ENCODE peak calls at places on chromosome 11, in eight cellular contexts. Z, Q, V, F, J, I, T and R are unnamed samples.

GRCh38 chr11:111253131-111253530 is 7.6 kb downstream of the POU2AF2 start:
- DNase-seq in Z (no peak), T (no peak), I (no peak), V (no peak), J (no peak), F (no peak), Q (no peak), R (no peak)

GRCh38 chr11:128341280-128341679 is 246.1 kb downstream of the ETS1 start:
- DNase-seq in Q (no peak), Z (no peak), I (no peak), J (peak; percentile 49), T (no peak), V (no peak), F (no peak), R (no peak)

GRCh38 chr11:75386912-75387311 is 12.4 kb upstream of the RPS3 start:
- DNase-seq in V (no peak), Z (no peak), F (no peak), I (no peak), J (no peak), T (no peak), Q (no peak), R (no peak)

GRCh38 chr11:452916-453527 is 2.9 kb downstream of the PTDSS2 start:
- DNase-seq in V (no peak), I (no peak), Z (no peak), Q (no peak), F (no peak), J (no peak), T (no peak), R (no peak)

GRCh38 chr11:35047179-35047578 is 91.8 kb upstream of the CD44 start:
- DNase-seq in Z (no peak), J (peak; percentile 27), Q (no peak), V (no peak), F (peak; percentile 38), I (no peak), T (no peak), R (no peak)

GRCh38 chr11:94694309-94695060 is 73.7 kb upstream of the AMOTL1 start:
- DNase-seq in J (no peak), I (no peak), F (no peak), T (no peak), Q (no peak), V (no peak), Z (no peak), R (no peak)

GRCh38 chr11:128039140-128040021 is 548.0 kb downstream of the ETS1 start:
- DNase-seq in I (no peak), T (peak; percentile 95), J (peak; percentile 64), F (no peak), V (no peak), Q (peak; percentile 64), Z (no peak), R (no peak)

GRCh38 chr11:10725114-10725906 is 25.7 kb upstream of the CTR9 start:
- DNase-seq in T (peak; percentile 61), J (no peak), Z (no peak), Q (no peak), I (no peak), F (no peak), V (no peak), R (no peak)

GRCh38 chr11:35419713-35420333 is 465 bp upstream of the SLC1A2 start:
- DNase-seq in Q (no peak), J (no peak), T (no peak), I (no peak), Z (peak; percentile 15), F (no peak), V (no peak), R (no peak)

GRCh38 chr11:118042791-118043190 is 34.1 kb upstream of the TMPRSS4 start:
- DNase-seq in Z (no peak), T (no peak), J (no peak), F (no peak), V (no peak), I (no peak), Q (no peak), R (no peak)

GRCh38 chr11:55895216-55895615 is 12.1 kb downstream of the TRIM51 start:
- DNase-seq in F (no peak), J (no peak), V (no peak), T (no peak), Z (peak; percentile 15), Q (no peak), I (no peak), R (no peak)

GRCh38 chr11:128777369-128778011 is 83.6 kb downstream of the FLI1 start:
- DNase-seq in J (no peak), V (no peak), Q (no peak), I (no peak), F (no peak), T (no peak), Z (peak; percentile 41), R (no peak)

GRCh38 chr11:72856065-72856464 is 41.9 kb downstream of the ATG16L2 start:
- DNase-seq in T (no peak), I (no peak), Z (no peak), V (no peak), J (no peak), F (no peak), Q (no peak), R (no peak)

GRCh38 chr11:68714047-68714856 is 29.9 kb downstream of the GAL start:
- DNase-seq in Q (no peak), Z (no peak), T (no peak), J (no peak), I (no peak), V (no peak), F (no peak), R (no peak)

GRCh38 chr11:1640076-1640946 is 10.7 kb downstream of the KRTAP5-5 start:
- DNase-seq in Z (peak; percentile 74), V (no peak), Q (peak; percentile 17), F (no peak), I (peak; percentile 67), T (peak; percentile 18), J (peak; percentile 22), R (peak; percentile 48)

DNA sequence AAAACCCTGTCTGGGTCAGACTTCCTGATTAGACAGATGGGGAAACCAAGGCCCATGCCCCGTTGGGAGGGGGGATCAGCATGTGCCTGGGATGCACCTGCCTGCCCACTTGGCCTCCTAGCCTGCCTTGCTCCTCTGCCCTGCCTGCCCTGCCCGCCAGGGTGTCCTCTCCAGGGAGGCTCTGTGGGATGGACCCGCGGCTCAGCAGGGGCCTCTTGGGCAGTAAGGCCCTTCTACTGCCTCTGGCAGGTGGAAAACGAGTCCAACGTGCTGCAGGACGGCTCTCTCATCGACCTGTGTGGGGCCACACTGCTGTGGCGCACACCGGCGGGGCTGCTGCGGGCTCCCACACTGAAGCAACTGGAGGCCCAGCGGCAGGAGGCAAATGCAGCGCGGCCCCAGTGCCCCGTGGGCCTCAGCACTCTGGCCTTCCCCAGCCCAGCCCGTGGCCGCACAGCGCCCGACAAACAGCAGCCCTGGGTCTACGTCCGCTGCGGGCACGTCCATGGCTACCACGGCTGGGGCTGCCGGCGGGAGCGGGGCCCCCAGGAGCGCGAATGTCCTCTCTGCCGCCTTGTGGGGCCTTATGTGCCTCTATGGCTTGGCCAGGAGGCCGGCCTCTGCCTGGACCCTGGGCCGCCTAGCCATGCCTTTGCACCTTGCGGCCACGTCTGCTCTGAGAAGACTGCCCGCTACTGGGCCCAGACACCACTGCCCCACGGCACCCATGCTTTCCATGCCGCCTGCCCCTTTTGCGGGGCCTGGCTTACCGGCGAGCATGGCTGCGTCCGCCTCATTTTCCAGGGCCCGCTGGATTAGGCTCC is 4.7 kb upstream of the DPP3 start:
- DNase-seq in T (no peak), J (no peak), I (no peak), F (no peak), Z (no peak), V (no peak), Q (no peak), R (no peak)
- TF ChIP-seq CTCF in T (no peak), J (no peak), I (no peak), F (no peak), Z (no peak), V (no peak), Q (no peak), R (no peak)

GRCh38 chr11:45610627-45611026 is 54.8 kb downstream of the CHST1 start:
- DNase-seq in T (no peak), J (no peak), V (no peak), Q (no peak), F (no peak), I (no peak), Z (no peak), R (no peak)

GRCh38 chr11:45616802-45617549 is 48.4 kb downstream of the CHST1 start:
- DNase-seq in J (no peak), I (no peak), T (no peak), Z (no peak), F (no peak), Q (no peak), V (no peak), R (no peak)

GRCh38 chr11:45615182-45615792 is 50.1 kb downstream of the CHST1 start:
- DNase-seq in Z (no peak), T (no peak), V (no peak), Q (no peak), J (no peak), I (no peak), F (no peak), R (no peak)

GRCh38 chr11:45617886-45618601 is 47.4 kb downstream of the CHST1 start:
- DNase-seq in T (no peak), I (no peak), Q (no peak), Z (no peak), J (no peak), F (no peak), V (no peak), R (no peak)

GRCh38 chr11:45614196-45614828 is 51.1 kb downstream of the CHST1 start:
- DNase-seq in F (no peak), Q (no peak), V (no peak), J (no peak), I (no peak), Z (no peak), T (no peak), R (no peak)
- TF ChIP-seq CTCF in F (no peak), Q (no peak), V (no peak), J (no peak), I (no peak), Z (no peak), T (no peak), R (no peak)

DNA sequence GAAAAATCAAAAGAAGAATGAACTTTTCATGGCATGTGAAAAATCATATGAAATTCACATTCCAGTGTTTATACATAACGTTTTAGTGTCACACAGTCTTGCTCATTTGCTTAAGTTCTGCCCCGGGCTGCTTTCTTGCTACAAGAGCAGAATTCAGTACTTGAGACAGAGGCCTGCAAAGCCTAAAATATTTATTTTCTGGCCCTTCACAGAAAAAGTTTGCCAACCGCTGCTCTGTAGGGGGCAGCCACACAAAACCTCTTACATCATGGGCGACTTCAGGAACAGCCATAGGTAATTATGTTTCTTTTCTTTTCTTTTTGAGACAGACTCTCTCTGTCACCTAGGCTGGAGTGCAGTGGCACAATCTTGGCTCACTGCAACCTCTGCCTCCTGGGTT is 1.0 kb upstream of the ATG2A start:
- DNase-seq in Z (no peak), J (no peak), I (no peak), V (no peak), T (peak; percentile 65), Q (peak; percentile 46), F (no peak), R (no peak)
- TF ChIP-seq CTCF in Z (no peak), J (no peak), I (peak; percentile 35), V (no peak), T (peak; percentile 25), Q (peak; percentile 17), F (peak; percentile 34), R (peak; percentile 35)

DNA sequence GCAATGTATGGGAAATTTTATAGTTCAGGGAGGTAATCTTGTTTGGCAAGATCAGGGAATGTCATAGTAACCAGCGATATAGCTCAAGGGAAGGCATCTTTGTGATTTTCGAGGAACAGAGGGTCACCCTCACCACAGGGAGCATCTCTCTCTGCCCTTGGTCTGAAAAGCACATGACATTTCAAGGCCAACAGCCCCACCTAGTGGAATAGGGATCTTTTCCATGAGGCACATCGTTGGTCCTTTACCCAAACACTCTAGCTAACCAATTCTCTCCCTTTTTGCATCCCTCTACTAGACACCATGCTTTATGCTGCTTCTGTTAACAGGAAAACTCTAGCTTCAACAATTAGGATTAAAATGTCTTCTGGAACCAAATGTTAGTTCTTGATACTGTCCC is 179.0 kb downstream of the GRM5 start:
- DNase-seq in V (no peak), J (peak; percentile 16), I (peak; percentile 6), Z (peak; percentile 57), F (no peak), T (peak; percentile 37), Q (peak; percentile 67), R (no peak)
- TF ChIP-seq CTCF in V (no peak), J (peak; percentile 39), I (peak; percentile 40), Z (peak; percentile 45), F (peak; percentile 51), T (peak; percentile 44), Q (peak; percentile 62), R (peak; percentile 14)